ENCODE peak calls at places on chromosomes 2 and 18, in ten cellular contexts. One of them, this sample, is unnamed.

GRCh38 chr2:190340369-190340768 is 3.0 kb upstream of the INPP1 start:
- DNase-seq in T-helper 9 cell: no peak
- DNase-seq in neural crest cell: peak; percentile 13
- DNase-seq in HEK293T: no peak
- DNase-seq in NCI-H2081: peak; percentile 7
- DNase-seq in HAP-1: no peak
- DNase-seq in activated CD4-positive, alpha-beta T cell treated with anti-CD3 and anti-CD28 coated beads, Interleukin-2, amount 50 U/mL, for 4 hours: no peak
- DNase-seq in lower lobe of right lung: no peak
- DNase-seq in activated naive CD8-positive, alpha-beta T cell treated with anti-CD3 and anti-CD28 coated beads for 36 hours: no peak
- DNase-seq in GM12864: no peak
- DNase-seq in this sample: no peak

GRCh38 chr2:146913476-146913875 is 931.4 kb upstream of the ACVR2A start:
- DNase-seq in T-helper 9 cell: no peak
- DNase-seq in neural crest cell: no peak
- DNase-seq in HEK293T: no peak
- DNase-seq in NCI-H2081: no peak
- DNase-seq in HAP-1: no peak
- DNase-seq in activated CD4-positive, alpha-beta T cell treated with anti-CD3 and anti-CD28 coated beads, Interleukin-2, amount 50 U/mL, for 4 hours: no peak
- DNase-seq in lower lobe of right lung: no peak
- DNase-seq in activated naive CD8-positive, alpha-beta T cell treated with anti-CD3 and anti-CD28 coated beads for 36 hours: no peak
- DNase-seq in GM12864: no peak
- DNase-seq in this sample: no peak

GRCh38 chr2:203887680-203888079 is 20.1 kb downstream of the CTLA4 start:
- DNase-seq in T-helper 9 cell: no peak
- DNase-seq in neural crest cell: no peak
- DNase-seq in HEK293T: no peak
- DNase-seq in NCI-H2081: no peak
- DNase-seq in HAP-1: no peak
- DNase-seq in activated CD4-positive, alpha-beta T cell treated with anti-CD3 and anti-CD28 coated beads, Interleukin-2, amount 50 U/mL, for 4 hours: no peak
- DNase-seq in lower lobe of right lung: no peak
- DNase-seq in activated naive CD8-positive, alpha-beta T cell treated with anti-CD3 and anti-CD28 coated beads for 36 hours: no peak
- DNase-seq in GM12864: no peak
- DNase-seq in this sample: no peak

GRCh38 chr2:142170847-142171246 is 40.0 kb upstream of the LRP1B start:
- DNase-seq in T-helper 9 cell: no peak
- DNase-seq in neural crest cell: no peak
- DNase-seq in HEK293T: no peak
- DNase-seq in NCI-H2081: no peak
- DNase-seq in HAP-1: no peak
- DNase-seq in activated CD4-positive, alpha-beta T cell treated with anti-CD3 and anti-CD28 coated beads, Interleukin-2, amount 50 U/mL, for 4 hours: no peak
- DNase-seq in lower lobe of right lung: no peak
- DNase-seq in activated naive CD8-positive, alpha-beta T cell treated with anti-CD3 and anti-CD28 coated beads for 36 hours: no peak
- DNase-seq in GM12864: no peak
- DNase-seq in this sample: no peak

GRCh38 chr18:3499498-3499897 is 49.5 kb downstream of the TGIF1 start:
- DNase-seq in T-helper 9 cell: no peak
- DNase-seq in neural crest cell: no peak
- DNase-seq in HEK293T: peak; percentile 25
- DNase-seq in NCI-H2081: peak; percentile 22
- DNase-seq in HAP-1: no peak
- DNase-seq in activated CD4-positive, alpha-beta T cell treated with anti-CD3 and anti-CD28 coated beads, Interleukin-2, amount 50 U/mL, for 4 hours: no peak
- DNase-seq in lower lobe of right lung: no peak
- DNase-seq in activated naive CD8-positive, alpha-beta T cell treated with anti-CD3 and anti-CD28 coated beads for 36 hours: no peak
- DNase-seq in GM12864: no peak
- DNase-seq in this sample: no peak

GRCh38 chr2:121329786-121330185 is 44.8 kb upstream of the TFCP2L1 start:
- DNase-seq in T-helper 9 cell: no peak
- DNase-seq in neural crest cell: no peak
- DNase-seq in HEK293T: no peak
- DNase-seq in NCI-H2081: no peak
- DNase-seq in HAP-1: no peak
- DNase-seq in activated CD4-positive, alpha-beta T cell treated with anti-CD3 and anti-CD28 coated beads, Interleukin-2, amount 50 U/mL, for 4 hours: no peak
- DNase-seq in lower lobe of right lung: no peak
- DNase-seq in activated naive CD8-positive, alpha-beta T cell treated with anti-CD3 and anti-CD28 coated beads for 36 hours: no peak
- DNase-seq in GM12864: no peak
- DNase-seq in this sample: no peak

GRCh38 chr2:56713161-56713676 is 529.4 kb downstream of the CCDC85A start:
- DNase-seq in T-helper 9 cell: no peak
- DNase-seq in neural crest cell: no peak
- DNase-seq in HEK293T: no peak
- DNase-seq in NCI-H2081: no peak
- DNase-seq in HAP-1: peak; percentile 89
- DNase-seq in activated CD4-positive, alpha-beta T cell treated with anti-CD3 and anti-CD28 coated beads, Interleukin-2, amount 50 U/mL, for 4 hours: no peak
- DNase-seq in lower lobe of right lung: no peak
- DNase-seq in activated naive CD8-positive, alpha-beta T cell treated with anti-CD3 and anti-CD28 coated beads for 36 hours: no peak
- DNase-seq in GM12864: no peak
- DNase-seq in this sample: peak; percentile 11

GRCh38 chr2:62216616-62217015 is 20.7 kb downstream of the B3GNT2 start:
- DNase-seq in T-helper 9 cell: no peak
- DNase-seq in neural crest cell: no peak
- DNase-seq in HEK293T: no peak
- DNase-seq in NCI-H2081: no peak
- DNase-seq in HAP-1: no peak
- DNase-seq in activated CD4-positive, alpha-beta T cell treated with anti-CD3 and anti-CD28 coated beads, Interleukin-2, amount 50 U/mL, for 4 hours: no peak
- DNase-seq in lower lobe of right lung: no peak
- DNase-seq in activated naive CD8-positive, alpha-beta T cell treated with anti-CD3 and anti-CD28 coated beads for 36 hours: no peak
- DNase-seq in GM12864: no peak
- DNase-seq in this sample: peak; percentile 86

GRCh38 chr2:8623958-8624591 is 57.8 kb upstream of the ID2 start:
- DNase-seq in T-helper 9 cell: no peak
- DNase-seq in neural crest cell: no peak
- DNase-seq in HEK293T: no peak
- DNase-seq in NCI-H2081: no peak
- DNase-seq in HAP-1: no peak
- DNase-seq in activated CD4-positive, alpha-beta T cell treated with anti-CD3 and anti-CD28 coated beads, Interleukin-2, amount 50 U/mL, for 4 hours: no peak
- DNase-seq in lower lobe of right lung: peak; percentile 30
- DNase-seq in activated naive CD8-positive, alpha-beta T cell treated with anti-CD3 and anti-CD28 coated beads for 36 hours: no peak
- DNase-seq in GM12864: no peak
- DNase-seq in this sample: no peak

GRCh38 chr18:59906203-59906602 is 6.4 kb downstream of the PMAIP1 start:
- DNase-seq in T-helper 9 cell: no peak
- DNase-seq in neural crest cell: no peak
- DNase-seq in HEK293T: no peak
- DNase-seq in NCI-H2081: no peak
- DNase-seq in HAP-1: no peak
- DNase-seq in activated CD4-positive, alpha-beta T cell treated with anti-CD3 and anti-CD28 coated beads, Interleukin-2, amount 50 U/mL, for 4 hours: no peak
- DNase-seq in lower lobe of right lung: no peak
- DNase-seq in activated naive CD8-positive, alpha-beta T cell treated with anti-CD3 and anti-CD28 coated beads for 36 hours: no peak
- DNase-seq in GM12864: no peak
- DNase-seq in this sample: no peak

GRCh38 chr2:105139556-105140236 is 101.8 kb downstream of the MRPS9 start:
- DNase-seq in T-helper 9 cell: no peak
- DNase-seq in neural crest cell: no peak
- DNase-seq in HEK293T: no peak
- DNase-seq in NCI-H2081: no peak
- DNase-seq in HAP-1: no peak
- DNase-seq in activated CD4-positive, alpha-beta T cell treated with anti-CD3 and anti-CD28 coated beads, Interleukin-2, amount 50 U/mL, for 4 hours: no peak
- DNase-seq in lower lobe of right lung: no peak
- DNase-seq in activated naive CD8-positive, alpha-beta T cell treated with anti-CD3 and anti-CD28 coated beads for 36 hours: no peak
- DNase-seq in GM12864: no peak
- DNase-seq in this sample: no peak

GRCh38 chr2:100137877-100138570 is 4.4 kb downstream of the AFF3 start:
- DNase-seq in T-helper 9 cell: no peak
- DNase-seq in neural crest cell: no peak
- DNase-seq in HEK293T: no peak
- DNase-seq in NCI-H2081: peak; percentile 39
- DNase-seq in HAP-1: no peak
- DNase-seq in activated CD4-positive, alpha-beta T cell treated with anti-CD3 and anti-CD28 coated beads, Interleukin-2, amount 50 U/mL, for 4 hours: no peak
- DNase-seq in lower lobe of right lung: no peak
- DNase-seq in activated naive CD8-positive, alpha-beta T cell treated with anti-CD3 and anti-CD28 coated beads for 36 hours: peak; percentile 38
- DNase-seq in GM12864: no peak
- DNase-seq in this sample: no peak